ENCODE peak calls at places on chromosomes 11 and 22, in nine cellular contexts. One of them, this sample, is unnamed.

GRCh38 chr11:61293869-61294716 is 1.0 kb downstream of the VWCE start:
- DNase-seq in SW 1271: no peak
- DNase-seq in Peyer's patch: no peak
- DNase-seq in NAMALWA: peak
- DNase-seq in T-cell: peak
- DNase-seq in cerebellum: peak
- DNase-seq in central memory CD4-positive, alpha-beta T cell: no peak
- DNase-seq in activated CD4-positive, CD25-positive, alpha-beta regulatory T cell: no peak
- DNase-seq in EL: peak
- DNase-seq in this sample: peak

GRCh38 chr11:2799881-2800654 is 85.5 kb downstream of the CDKN1C start:
- DNase-seq in SW 1271: no peak
- DNase-seq in Peyer's patch: peak
- DNase-seq in NAMALWA: no peak
- DNase-seq in T-cell: no peak
- DNase-seq in cerebellum: no peak
- DNase-seq in central memory CD4-positive, alpha-beta T cell: no peak
- DNase-seq in activated CD4-positive, CD25-positive, alpha-beta regulatory T cell: no peak
- DNase-seq in EL: no peak
- DNase-seq in this sample: no peak

GRCh38 chr22:38456272-38456837 is 1.4 kb upstream of the KCNJ4 start:
- DNase-seq in SW 1271: no peak
- DNase-seq in Peyer's patch: no peak
- DNase-seq in NAMALWA: no peak
- DNase-seq in T-cell: no peak
- DNase-seq in cerebellum: no peak
- DNase-seq in central memory CD4-positive, alpha-beta T cell: no peak
- DNase-seq in activated CD4-positive, CD25-positive, alpha-beta regulatory T cell: no peak
- DNase-seq in EL: no peak
- DNase-seq in this sample: no peak

GRCh38 chr11:72240461-72241289 is 3.3 kb downstream of the PHOX2A start:
- DNase-seq in SW 1271: no peak
- DNase-seq in Peyer's patch: peak
- DNase-seq in NAMALWA: no peak
- DNase-seq in T-cell: peak
- DNase-seq in cerebellum: no peak
- DNase-seq in central memory CD4-positive, alpha-beta T cell: no peak
- DNase-seq in activated CD4-positive, CD25-positive, alpha-beta regulatory T cell: no peak
- DNase-seq in EL: no peak
- DNase-seq in this sample: no peak

GRCh38 chr11:117249571-117249970 is 17.1 kb downstream of the RNF214 start:
- DNase-seq in SW 1271: no peak
- DNase-seq in Peyer's patch: no peak
- DNase-seq in NAMALWA: no peak
- DNase-seq in T-cell: no peak
- DNase-seq in cerebellum: no peak
- DNase-seq in central memory CD4-positive, alpha-beta T cell: no peak
- DNase-seq in activated CD4-positive, CD25-positive, alpha-beta regulatory T cell: no peak
- DNase-seq in EL: no peak
- DNase-seq in this sample: no peak

GRCh38 chr11:33195391-33196190 is 34.3 kb upstream of the CSTF3 start:
- DNase-seq in SW 1271: no peak
- DNase-seq in Peyer's patch: no peak
- DNase-seq in NAMALWA: no peak
- DNase-seq in T-cell: no peak
- DNase-seq in cerebellum: no peak
- DNase-seq in central memory CD4-positive, alpha-beta T cell: no peak
- DNase-seq in activated CD4-positive, CD25-positive, alpha-beta regulatory T cell: no peak
- DNase-seq in EL: no peak
- DNase-seq in this sample: no peak

GRCh38 chr11:96194571-96194970 is 148.4 kb downstream of the MAML2 start:
- DNase-seq in SW 1271: no peak
- DNase-seq in Peyer's patch: no peak
- DNase-seq in NAMALWA: no peak
- DNase-seq in T-cell: no peak
- DNase-seq in cerebellum: no peak
- DNase-seq in central memory CD4-positive, alpha-beta T cell: no peak
- DNase-seq in activated CD4-positive, CD25-positive, alpha-beta regulatory T cell: no peak
- DNase-seq in EL: no peak
- DNase-seq in this sample: no peak

GRCh38 chr22:32444068-32444467 is 20.2 kb downstream of the BPIFC start:
- DNase-seq in SW 1271: no peak
- DNase-seq in Peyer's patch: peak
- DNase-seq in NAMALWA: peak
- DNase-seq in T-cell: no peak
- DNase-seq in cerebellum: no peak
- DNase-seq in central memory CD4-positive, alpha-beta T cell: no peak
- DNase-seq in activated CD4-positive, CD25-positive, alpha-beta regulatory T cell: no peak
- DNase-seq in EL: no peak
- DNase-seq in this sample: no peak

GRCh38 chr11:122319842-122320555 is 204.0 kb upstream of the BLID start:
- DNase-seq in SW 1271: no peak
- DNase-seq in Peyer's patch: no peak
- DNase-seq in NAMALWA: no peak
- DNase-seq in T-cell: no peak
- DNase-seq in cerebellum: no peak
- DNase-seq in central memory CD4-positive, alpha-beta T cell: no peak
- DNase-seq in activated CD4-positive, CD25-positive, alpha-beta regulatory T cell: no peak
- DNase-seq in EL: no peak
- DNase-seq in this sample: no peak

GRCh38 chr11:6962673-6963072 is 36.4 kb downstream of the ZNF215 start:
- DNase-seq in SW 1271: no peak
- DNase-seq in Peyer's patch: no peak
- DNase-seq in NAMALWA: no peak
- DNase-seq in T-cell: no peak
- DNase-seq in cerebellum: no peak
- DNase-seq in central memory CD4-positive, alpha-beta T cell: no peak
- DNase-seq in activated CD4-positive, CD25-positive, alpha-beta regulatory T cell: no peak
- DNase-seq in EL: no peak
- DNase-seq in this sample: no peak

GRCh38 chr11:110031171-110031570 is 62.0 kb upstream of the ZC3H12C start:
- DNase-seq in SW 1271: no peak
- DNase-seq in Peyer's patch: no peak
- DNase-seq in NAMALWA: no peak
- DNase-seq in T-cell: no peak
- DNase-seq in cerebellum: no peak
- DNase-seq in central memory CD4-positive, alpha-beta T cell: no peak
- DNase-seq in activated CD4-positive, CD25-positive, alpha-beta regulatory T cell: no peak
- DNase-seq in EL: peak
- DNase-seq in this sample: no peak

GRCh38 chr22:23069502-23070357 is 589 bp upstream of the GNAZ start:
- DNase-seq in SW 1271: peak
- DNase-seq in Peyer's patch: peak
- DNase-seq in NAMALWA: peak
- DNase-seq in T-cell: peak
- DNase-seq in cerebellum: peak
- DNase-seq in central memory CD4-positive, alpha-beta T cell: peak
- DNase-seq in activated CD4-positive, CD25-positive, alpha-beta regulatory T cell: peak
- DNase-seq in EL: peak
- DNase-seq in this sample: peak

GRCh38 chr11:41861791-41862190 is 402.3 kb upstream of the LRRC4C start:
- DNase-seq in SW 1271: no peak
- DNase-seq in Peyer's patch: no peak
- DNase-seq in NAMALWA: no peak
- DNase-seq in T-cell: no peak
- DNase-seq in cerebellum: no peak
- DNase-seq in central memory CD4-positive, alpha-beta T cell: no peak
- DNase-seq in activated CD4-positive, CD25-positive, alpha-beta regulatory T cell: no peak
- DNase-seq in EL: no peak
- DNase-seq in this sample: no peak

GRCh38 chr11:859394-860131 is 16.9 kb downstream of the TSPAN4 start:
- DNase-seq in SW 1271: no peak
- DNase-seq in Peyer's patch: peak
- DNase-seq in NAMALWA: peak
- DNase-seq in T-cell: no peak
- DNase-seq in cerebellum: peak
- DNase-seq in central memory CD4-positive, alpha-beta T cell: no peak
- DNase-seq in activated CD4-positive, CD25-positive, alpha-beta regulatory T cell: no peak
- DNase-seq in EL: peak
- DNase-seq in this sample: peak

GRCh38 chr11:82975882-82976281 is 74.3 kb downstream of the DDIAS start:
- DNase-seq in SW 1271: no peak
- DNase-seq in Peyer's patch: no peak
- DNase-seq in NAMALWA: no peak
- DNase-seq in T-cell: no peak
- DNase-seq in cerebellum: no peak
- DNase-seq in central memory CD4-positive, alpha-beta T cell: no peak
- DNase-seq in activated CD4-positive, CD25-positive, alpha-beta regulatory T cell: no peak
- DNase-seq in EL: no peak
- DNase-seq in this sample: no peak

GRCh38 chr11:19281041-19281440 is 40.3 kb upstream of the E2F8 start:
- DNase-seq in SW 1271: no peak
- DNase-seq in Peyer's patch: no peak
- DNase-seq in NAMALWA: peak
- DNase-seq in T-cell: peak
- DNase-seq in cerebellum: no peak
- DNase-seq in central memory CD4-positive, alpha-beta T cell: no peak
- DNase-seq in activated CD4-positive, CD25-positive, alpha-beta regulatory T cell: no peak
- DNase-seq in EL: no peak
- DNase-seq in this sample: no peak

GRCh38 chr11:101128571-101129202 is 926 bp downstream of the PGR start:
- DNase-seq in SW 1271: no peak
- DNase-seq in Peyer's patch: no peak
- DNase-seq in NAMALWA: no peak
- DNase-seq in T-cell: no peak
- DNase-seq in cerebellum: no peak
- DNase-seq in central memory CD4-positive, alpha-beta T cell: no peak
- DNase-seq in activated CD4-positive, CD25-positive, alpha-beta regulatory T cell: no peak
- DNase-seq in EL: no peak
- DNase-seq in this sample: peak

GRCh38 chr11:69394902-69395690 is 86.4 kb upstream of the LINC01488 start:
- DNase-seq in SW 1271: no peak
- DNase-seq in Peyer's patch: no peak
- DNase-seq in NAMALWA: no peak
- DNase-seq in T-cell: no peak
- DNase-seq in cerebellum: no peak
- DNase-seq in central memory CD4-positive, alpha-beta T cell: no peak
- DNase-seq in activated CD4-positive, CD25-positive, alpha-beta regulatory T cell: no peak
- DNase-seq in EL: no peak
- DNase-seq in this sample: no peak

GRCh38 chr11:119338318-119338890 is 2.3 kb downstream of the C1QTNF5 start:
- DNase-seq in SW 1271: no peak
- DNase-seq in Peyer's patch: peak
- DNase-seq in NAMALWA: peak
- DNase-seq in T-cell: peak
- DNase-seq in cerebellum: peak
- DNase-seq in central memory CD4-positive, alpha-beta T cell: peak
- DNase-seq in activated CD4-positive, CD25-positive, alpha-beta regulatory T cell: peak
- DNase-seq in EL: peak
- DNase-seq in this sample: peak

GRCh38 chr11:34490304-34490703 is 23.3 kb downstream of the ELF5 start:
- DNase-seq in SW 1271: no peak
- DNase-seq in Peyer's patch: no peak
- DNase-seq in NAMALWA: no peak
- DNase-seq in T-cell: no peak
- DNase-seq in cerebellum: no peak
- DNase-seq in central memory CD4-positive, alpha-beta T cell: no peak
- DNase-seq in activated CD4-positive, CD25-positive, alpha-beta regulatory T cell: no peak
- DNase-seq in EL: no peak
- DNase-seq in this sample: no peak

GRCh38 chr11:12088047-12088481 is 22.3 kb upstream of the MICAL2 start:
- DNase-seq in SW 1271: peak
- DNase-seq in Peyer's patch: peak
- DNase-seq in NAMALWA: no peak
- DNase-seq in T-cell: no peak
- DNase-seq in cerebellum: no peak
- DNase-seq in central memory CD4-positive, alpha-beta T cell: peak
- DNase-seq in activated CD4-positive, CD25-positive, alpha-beta regulatory T cell: no peak
- DNase-seq in EL: peak
- DNase-seq in this sample: peak

GRCh38 chr11:66842501-66842895 is 743 bp upstream of the RCE1 start:
- DNase-seq in SW 1271: no peak
- DNase-seq in Peyer's patch: peak
- DNase-seq in NAMALWA: no peak
- DNase-seq in T-cell: no peak
- DNase-seq in cerebellum: no peak
- DNase-seq in central memory CD4-positive, alpha-beta T cell: no peak
- DNase-seq in activated CD4-positive, CD25-positive, alpha-beta regulatory T cell: no peak
- DNase-seq in EL: no peak
- DNase-seq in this sample: no peak

GRCh38 chr22:36384766-36385400 is 2.9 kb downstream of the MYH9 start:
- DNase-seq in SW 1271: no peak
- DNase-seq in Peyer's patch: no peak
- DNase-seq in NAMALWA: peak
- DNase-seq in T-cell: peak
- DNase-seq in cerebellum: peak
- DNase-seq in central memory CD4-positive, alpha-beta T cell: peak
- DNase-seq in activated CD4-positive, CD25-positive, alpha-beta regulatory T cell: peak
- DNase-seq in EL: peak
- DNase-seq in this sample: no peak

GRCh38 chr11:64990222-64990918 is 6.4 kb downstream of the BATF2 start:
- DNase-seq in SW 1271: no peak
- DNase-seq in Peyer's patch: no peak
- DNase-seq in NAMALWA: peak
- DNase-seq in T-cell: no peak
- DNase-seq in cerebellum: no peak
- DNase-seq in central memory CD4-positive, alpha-beta T cell: no peak
- DNase-seq in activated CD4-positive, CD25-positive, alpha-beta regulatory T cell: no peak
- DNase-seq in EL: no peak
- DNase-seq in this sample: peak

GRCh38 chr11:17703951-17704350 is 15.4 kb upstream of the MYOD1 start:
- DNase-seq in SW 1271: no peak
- DNase-seq in Peyer's patch: no peak
- DNase-seq in NAMALWA: peak
- DNase-seq in T-cell: no peak
- DNase-seq in cerebellum: no peak
- DNase-seq in central memory CD4-positive, alpha-beta T cell: no peak
- DNase-seq in activated CD4-positive, CD25-positive, alpha-beta regulatory T cell: no peak
- DNase-seq in EL: peak
- DNase-seq in this sample: no peak

GRCh38 chr11:62153087-62153395 is 29.2 kb downstream of the INCENP start:
- DNase-seq in SW 1271: no peak
- DNase-seq in Peyer's patch: no peak
- DNase-seq in NAMALWA: no peak
- DNase-seq in T-cell: no peak
- DNase-seq in cerebellum: no peak
- DNase-seq in central memory CD4-positive, alpha-beta T cell: no peak
- DNase-seq in activated CD4-positive, CD25-positive, alpha-beta regulatory T cell: no peak
- DNase-seq in EL: no peak
- DNase-seq in this sample: no peak

GRCh38 chr11:15985127-15985862 is 371.1 kb downstream of the SOX6 start:
- DNase-seq in SW 1271: no peak
- DNase-seq in Peyer's patch: no peak
- DNase-seq in NAMALWA: no peak
- DNase-seq in T-cell: no peak
- DNase-seq in cerebellum: no peak
- DNase-seq in central memory CD4-positive, alpha-beta T cell: no peak
- DNase-seq in activated CD4-positive, CD25-positive, alpha-beta regulatory T cell: no peak
- DNase-seq in EL: no peak
- DNase-seq in this sample: no peak

GRCh38 chr11:62689421-62690183 is at the start of gene LRRN4CL:
- DNase-seq in SW 1271: no peak
- DNase-seq in Peyer's patch: no peak
- DNase-seq in NAMALWA: no peak
- DNase-seq in T-cell: no peak
- DNase-seq in cerebellum: no peak
- DNase-seq in central memory CD4-positive, alpha-beta T cell: no peak
- DNase-seq in activated CD4-positive, CD25-positive, alpha-beta regulatory T cell: no peak
- DNase-seq in EL: peak
- DNase-seq in this sample: peak

GRCh38 chr11:23679981-23680380 is 816.9 kb upstream of the LUZP2 start:
- DNase-seq in SW 1271: no peak
- DNase-seq in Peyer's patch: no peak
- DNase-seq in NAMALWA: no peak
- DNase-seq in T-cell: no peak
- DNase-seq in cerebellum: no peak
- DNase-seq in central memory CD4-positive, alpha-beta T cell: no peak
- DNase-seq in activated CD4-positive, CD25-positive, alpha-beta regulatory T cell: no peak
- DNase-seq in EL: no peak
- DNase-seq in this sample: no peak

GRCh38 chr11:123137496-123138270 is 57.4 kb downstream of the CLMP start:
- DNase-seq in SW 1271: no peak
- DNase-seq in Peyer's patch: peak
- DNase-seq in NAMALWA: no peak
- DNase-seq in T-cell: no peak
- DNase-seq in cerebellum: no peak
- DNase-seq in central memory CD4-positive, alpha-beta T cell: no peak
- DNase-seq in activated CD4-positive, CD25-positive, alpha-beta regulatory T cell: no peak
- DNase-seq in EL: peak
- DNase-seq in this sample: peak

GRCh38 chr11:78615724-78616123 is 41.1 kb upstream of the NARS2 start:
- DNase-seq in SW 1271: no peak
- DNase-seq in Peyer's patch: no peak
- DNase-seq in NAMALWA: no peak
- DNase-seq in T-cell: no peak
- DNase-seq in cerebellum: no peak
- DNase-seq in central memory CD4-positive, alpha-beta T cell: no peak
- DNase-seq in activated CD4-positive, CD25-positive, alpha-beta regulatory T cell: no peak
- DNase-seq in EL: no peak
- DNase-seq in this sample: no peak

This sample was measured in heart right ventricle.